ENCODE peak calls at places on chromosomes 7 and 10, in six cellular contexts. I is A549, S is HepG2, N is H1, W is GM12878, R is K562. X is an unnamed sample.

GRCh38 chr7:155188821-155189599 is 108.7 kb upstream of the INSIG1 start:
- DNase-seq in I (no peak), R (no peak), W (no peak), S (no peak), N (no peak), X (no peak)

GRCh38 chr10:48932831-48933670 is 6.6 kb downstream of the LRRC18 start:
- DNase-seq in S (no peak), R (no peak), W (no peak), N (peak; percentile 13), I (no peak), X (no peak)

GRCh38 chr10:34341473-34341872 is 473.6 kb downstream of the PARD3 start:
- DNase-seq in S (no peak), N (no peak), R (no peak), W (no peak), I (no peak), X (no peak)

GRCh38 chr7:116525298-116525912 is 569 bp downstream of the CAV1 start:
- DNase-seq in W (no peak), S (no peak), I (no peak), N (no peak), R (peak; percentile 45), X (peak; percentile 49)

GRCh38 chr7:26729150-26729772 is 135.1 kb downstream of the SKAP2 start:
- DNase-seq in R (no peak), N (no peak), W (no peak), I (no peak), S (no peak), X (no peak)

GRCh38 chr10:77251297-77252013 is 386.2 kb downstream of the KCNMA1 start:
- DNase-seq in N (no peak), R (peak; percentile 29), I (peak; percentile 63), W (no peak), S (peak; percentile 8), X (peak; percentile 58)

GRCh38 chr7:75638607-75639070 is 100.1 kb downstream of the HIP1 start:
- DNase-seq in I (no peak), R (peak; percentile 59), N (peak; percentile 67), W (no peak), S (no peak), X (peak; percentile 92)

GRCh38 chr10:95597788-95598187 is 36.6 kb upstream of the SORBS1 start:
- DNase-seq in I (no peak), N (no peak), R (no peak), W (no peak), S (no peak), X (no peak)

GRCh38 chr10:48788551-48788950 is 103.9 kb downstream of the WDFY4 start:
- DNase-seq in R (no peak), W (no peak), S (no peak), N (no peak), I (no peak), X (no peak)

GRCh38 chr10:52326382-52326781 is 12.3 kb downstream of the DKK1 start:
- DNase-seq in I (no peak), N (no peak), R (no peak), S (no peak), W (no peak), X (no peak)

DNA sequence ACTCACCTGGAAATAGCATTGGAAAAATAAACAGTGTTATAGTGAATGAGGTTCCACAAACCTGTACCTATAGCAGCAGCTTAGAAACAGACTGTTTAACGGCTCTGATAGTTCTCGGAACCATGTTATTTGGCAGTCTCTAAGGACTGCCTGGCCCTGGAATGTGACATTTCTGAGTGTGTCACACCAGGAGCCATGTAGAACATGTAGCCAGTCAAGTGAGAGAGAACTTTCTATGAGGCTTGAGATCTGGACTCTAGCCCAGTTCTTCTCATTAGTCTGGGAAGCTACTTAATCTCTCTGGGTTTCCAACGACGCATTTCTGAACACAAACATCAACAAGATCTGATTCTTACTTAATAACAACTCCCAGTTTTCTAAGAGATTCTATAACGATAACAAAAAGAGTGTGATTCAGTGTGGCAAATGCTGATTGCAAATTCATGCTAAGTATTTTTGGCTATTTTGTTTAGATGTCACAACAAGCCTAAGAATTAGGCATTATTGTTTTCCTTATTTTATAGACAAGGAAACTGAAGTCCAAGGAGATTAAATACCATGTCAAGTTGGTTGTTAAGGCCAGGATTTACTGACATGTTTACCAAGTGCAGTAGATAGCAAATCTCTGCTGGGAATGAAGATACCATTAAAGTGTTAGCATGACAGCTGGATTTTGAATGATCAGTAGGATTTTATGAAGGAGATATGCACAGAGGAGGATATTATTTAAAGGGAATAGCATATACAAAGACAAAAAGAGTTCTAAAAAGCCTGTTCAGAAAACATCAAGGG is 47.2 kb downstream of the APBB1IP start:
- DNase-seq in R (no peak), I (no peak), W (no peak), S (no peak), N (no peak), X (no peak)
- TF ChIP-seq EP300 in R (no peak), I (no peak), W (no peak), S (no peak), N (no peak), X (no peak)

GRCh38 chr10:108545921-108546320 is 1377.4 kb downstream of the XPNPEP1 start:
- DNase-seq in S (no peak), R (no peak), W (peak; percentile 17), N (no peak), I (no peak), X (no peak)

DNA sequence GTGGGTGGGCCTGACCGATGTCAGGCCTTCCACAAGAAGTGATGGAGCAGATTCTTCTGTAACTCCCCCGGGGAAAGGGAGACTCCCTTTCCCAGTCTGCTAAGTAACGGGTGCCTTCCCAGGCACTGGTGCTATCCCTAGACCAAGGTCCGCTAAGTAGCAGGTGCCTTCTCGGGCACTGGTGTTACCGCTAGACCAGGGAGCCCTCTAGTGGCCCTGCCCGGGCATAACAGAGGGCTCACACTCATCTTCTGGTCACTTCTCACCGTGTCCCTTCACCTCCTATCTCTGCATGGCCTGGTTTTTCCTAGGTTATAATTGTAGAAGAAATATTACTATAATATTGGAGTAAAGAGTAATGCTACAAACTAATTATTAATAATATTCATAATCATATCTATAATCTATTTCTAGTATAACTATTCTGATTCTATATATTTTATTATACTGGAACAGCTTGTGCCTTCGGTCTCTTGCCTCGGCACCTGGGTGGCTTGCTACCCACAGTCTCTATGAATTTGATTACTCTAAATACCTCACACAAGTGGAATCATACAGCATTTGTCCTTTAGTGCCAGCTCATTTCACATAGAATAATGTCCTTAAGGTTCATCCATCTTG is 1378.7 kb downstream of the XPNPEP1 start:
- DNase-seq in I (peak; percentile 1), R (peak; percentile 4), N (peak; percentile 83), S (peak; percentile 3), W (no peak), X (peak; percentile 39)
- TF ChIP-seq CHD2 in I (no peak), R (no peak), N (no peak), S (no peak), W (no peak), X (no peak)

GRCh38 chr10:10160821-10161312 is 856.8 kb upstream of the CELF2 start:
- DNase-seq in I (no peak), S (no peak), W (no peak), R (no peak), N (no peak), X (no peak)

GRCh38 chr10:10164845-10165244 is 852.8 kb upstream of the CELF2 start:
- DNase-seq in R (no peak), I (no peak), W (no peak), N (no peak), S (no peak), X (no peak)

GRCh38 chr10:10165415-10165814 is 852.3 kb upstream of the CELF2 start:
- DNase-seq in R (no peak), S (no peak), W (no peak), I (no peak), N (no peak), X (no peak)
- TF ChIP-seq EP300 in R (no peak), S (no peak), W (no peak), I (no peak), N (no peak), X (no peak)

DNA sequence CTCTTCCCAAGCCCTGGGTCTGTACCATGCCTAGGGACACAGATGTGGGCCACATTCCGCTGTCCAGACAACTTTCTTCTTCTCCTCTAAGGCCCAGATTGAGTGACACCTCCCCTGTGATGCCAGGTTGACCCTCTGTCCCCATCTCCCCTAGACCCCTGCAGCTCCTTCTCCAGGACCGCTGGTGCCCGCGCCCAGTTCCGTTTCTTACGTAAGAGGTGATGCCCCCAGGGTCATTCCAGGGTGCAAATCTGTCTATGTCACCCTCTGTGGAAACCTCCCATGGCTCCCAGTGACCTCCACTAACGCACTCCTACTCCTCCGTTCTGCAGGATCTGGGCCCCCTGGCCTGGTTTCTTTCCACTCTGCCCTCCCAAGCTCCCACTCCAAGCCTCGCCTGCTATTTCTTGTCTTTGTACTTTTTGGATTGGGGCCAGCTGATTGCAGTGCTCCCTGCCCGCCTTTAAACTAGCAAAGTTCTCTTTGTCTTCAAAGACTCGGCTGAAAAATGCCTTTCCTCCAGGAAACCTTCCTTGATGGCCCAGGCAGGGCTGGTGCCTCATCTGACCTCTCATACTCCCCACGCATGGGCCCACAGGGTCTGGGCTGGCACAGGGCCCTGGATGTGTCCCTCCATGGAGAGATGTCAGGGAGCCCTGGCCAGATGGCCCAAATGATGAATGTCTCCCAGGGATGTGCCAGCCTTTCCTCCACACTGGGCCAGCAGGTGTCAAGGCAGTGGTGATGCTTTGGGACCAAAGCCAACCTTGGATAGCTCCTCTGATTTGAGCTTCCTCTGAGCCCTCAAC is 21.3 kb upstream of the ELN start:
- DNase-seq in W (no peak), S (no peak), R (no peak), N (no peak), I (no peak), X (peak; percentile 76)
- TF ChIP-seq CHD2 in W (no peak), S (no peak), R (no peak), N (no peak), I (no peak), X (peak; percentile 22)